ENCODE peak calls at places on chromosome 16, in five cellular contexts. N is left ventricle myocardium inferior, C is K562, J is mammary epithelial cell, B is fibroblast of lung. O is an unnamed sample. For H3K27me3 and H3K9me3, the result is how much of the 10 kb centered on the place peaks cover.

GRCh38 chr16:58638148-58639036 is 8.8 kb upstream of the CNOT1 start:
- DNase-seq in N (peak), C (peak), J (peak), B (peak), O (peak)

GRCh38 chr16:86549893-86550190 is 5.2 kb downstream of the MTHFSD start:
- DNase-seq in N (no peak), C (no peak), J (no peak), B (no peak), O (no peak)

GRCh38 chr16:1154291-1154886 is 1.5 kb downstream of the CACNA1H start:
- DNase-seq in N (no peak), C (no peak), J (no peak), B (peak), O (no peak)

GRCh38 chr16:67959520-67959919 is 8.9 kb downstream of the SLC12A4 start:
- DNase-seq in N (peak), C (peak), J (no peak), B (peak), O (peak)

GRCh38 chr16:67862623-67863583 is 9.9 kb upstream of the EDC4 start:
- DNase-seq in N (peak), C (no peak), J (no peak), B (peak), O (peak)

GRCh38 chr16:68368602-68368944 is 57.8 kb downstream of the PRMT7 start:
- DNase-seq in N (no peak), C (no peak), J (no peak), B (no peak), O (no peak)

GRCh38 chr16:77190190-77190477 is 856 bp upstream of the MON1B start:
- DNase-seq in N (no peak), C (no peak), J (no peak), B (no peak), O (no peak)

GRCh38 chr16:3661311-3661710 is 6.8 kb downstream of the DNASE1 start:
- DNase-seq in N (no peak), C (no peak), J (no peak), B (no peak), O (no peak)

GRCh38 chr16:68083861-68084503 is 1.2 kb upstream of the NFATC3 start:
- DNase-seq in N (no peak), C (no peak), J (no peak), B (peak), O (peak)

GRCh38 chr16:73058616-73059409 is 10.9 kb upstream of the ZFHX3 start:
- DNase-seq in N (peak), C (peak), J (peak), B (peak), O (peak)

GRCh38 chr16:73059779-73060178 is 11.9 kb upstream of the ZFHX3 start:
- DNase-seq in N (no peak), C (no peak), J (no peak), B (no peak), O (no peak)

GRCh38 chr16:73060216-73060615 is 12.3 kb upstream of the ZFHX3 start:
- DNase-seq in N (no peak), C (no peak), J (no peak), B (no peak), O (no peak)

GRCh38 chr16:73062640-73063283 is 14.8 kb upstream of the ZFHX3 start:
- DNase-seq in N (no peak), C (no peak), J (no peak), B (peak), O (peak)

GRCh38 chr16:73060948-73061495 is 13.1 kb upstream of the ZFHX3 start:
- DNase-seq in N (no peak), C (no peak), J (no peak), B (no peak), O (no peak)
- H3K27me3 ChIP-seq in N (under half), C (under half), J (under half), B (under half), O (half or more)

GRCh38 chr16:57607676-57608461 is 20.6 kb upstream of the ADGRG1 start:
- DNase-seq in N (no peak), C (no peak), J (no peak), B (no peak), O (no peak)

GRCh38 chr16:57611184-57611583 is 17.2 kb upstream of the ADGRG1 start:
- DNase-seq in N (no peak), C (no peak), J (no peak), B (peak), O (no peak)

GRCh38 chr16:57610611-57611010 is 17.8 kb upstream of the ADGRG1 start:
- DNase-seq in N (no peak), C (no peak), J (no peak), B (no peak), O (no peak)

GRCh38 chr16:57608462-57609113 is 19.8 kb upstream of the ADGRG1 start:
- DNase-seq in N (no peak), C (no peak), J (no peak), B (no peak), O (no peak)

DNA sequence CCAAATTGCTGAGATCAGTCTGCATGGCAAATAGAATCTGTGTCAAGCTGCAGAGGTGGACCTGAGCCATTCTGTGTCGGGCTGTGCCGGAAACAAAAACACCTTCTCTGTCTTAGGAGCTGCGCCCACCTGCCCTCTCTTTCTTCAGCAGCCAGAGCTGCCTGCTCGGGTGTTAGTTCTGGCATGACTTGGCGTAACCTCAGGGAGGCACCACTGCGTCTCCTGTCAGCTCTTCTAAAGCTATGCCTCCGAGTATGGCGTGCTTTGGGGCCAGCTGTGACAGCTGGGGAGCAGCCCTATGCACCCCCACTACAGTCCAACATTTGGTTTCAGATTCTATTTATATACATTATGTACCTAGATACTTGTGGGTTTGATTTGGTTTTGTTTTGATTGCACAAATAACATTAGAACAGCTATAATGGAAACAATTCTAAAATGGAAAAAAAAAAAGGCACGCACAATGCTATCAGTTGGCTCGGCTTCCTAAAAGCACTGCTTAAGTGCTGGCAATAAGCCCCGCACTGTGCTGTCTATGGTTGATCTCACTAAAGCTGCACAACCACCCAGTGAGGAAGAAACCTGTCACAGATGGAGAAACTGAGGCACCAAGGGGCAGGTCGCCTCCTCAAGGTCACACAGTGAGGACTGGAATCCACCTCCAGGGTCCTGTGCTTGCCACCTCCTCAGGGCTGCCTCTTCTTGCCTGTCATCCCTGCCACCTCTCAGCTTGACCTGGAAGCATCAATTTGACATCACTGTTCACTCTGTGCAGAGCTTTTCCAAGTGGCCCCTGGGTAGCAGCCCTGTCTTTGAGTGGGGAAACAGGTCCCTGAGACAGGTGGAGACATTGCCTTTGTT is 18.7 kb upstream of the ADGRG1 start:
- DNase-seq in N (no peak), C (no peak), J (no peak), B (peak), O (no peak)
- TF ChIP-seq CTCF in N (peak), C (no peak), J (peak), B (no peak), O (peak)

DNA sequence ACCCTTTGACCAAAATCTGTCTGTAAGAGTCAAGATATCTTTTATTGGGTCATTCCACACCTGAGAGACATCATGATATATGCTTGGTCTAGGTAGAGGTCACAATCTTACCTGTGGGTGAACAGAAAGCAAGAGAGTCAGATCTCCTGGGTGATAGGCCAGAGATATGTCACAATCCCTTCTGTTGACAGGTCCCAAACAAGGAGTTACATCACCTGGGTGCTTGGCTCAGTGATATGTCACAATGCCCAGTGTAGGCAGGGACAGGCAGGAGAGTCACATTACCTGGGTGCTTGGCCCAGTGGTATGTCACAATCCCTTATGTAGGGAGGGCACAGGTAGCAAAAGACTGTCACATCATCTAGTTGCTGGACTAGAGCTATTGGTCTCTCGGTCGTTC is 1991.2 kb downstream of the TP53TG3F start:
- DNase-seq in N (no peak), C (no peak), J (no peak), B (no peak), O (no peak)
- H3K9me3 ChIP-seq in N (half or more), C (under half), J (half or more), B (under half), O (under half)

DNA sequence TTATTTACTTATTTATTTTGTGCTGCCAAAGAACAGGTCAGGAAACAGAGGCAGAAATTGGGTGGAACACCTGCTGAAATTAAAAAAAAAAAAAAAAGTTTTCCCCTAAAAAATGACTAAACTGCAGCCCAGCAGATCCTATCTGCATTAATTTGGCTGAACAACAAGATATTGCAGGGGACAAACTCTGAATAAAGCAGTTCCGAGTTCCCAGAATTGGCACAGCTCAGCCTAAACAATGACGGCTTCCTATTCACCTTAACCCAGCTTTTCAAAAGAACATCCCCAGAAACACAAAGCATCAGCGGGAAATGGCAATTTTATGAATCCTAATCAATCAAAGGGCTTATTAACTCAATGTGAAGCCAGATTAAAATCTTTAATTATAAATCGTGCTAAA is 497.8 kb upstream of the ZFHX3 start:
- DNase-seq in N (no peak), C (no peak), J (no peak), B (no peak), O (no peak)
- H3K27me3 ChIP-seq in N (half or more), C (under half), J (under half), B (under half), O (under half)

GRCh38 chr16:11698271-11698689 is 30.0 kb downstream of the SNN start:
- DNase-seq in N (no peak), C (no peak), J (peak), B (peak), O (no peak)
- TF ChIP-seq CTCF in N (no peak), C (peak), J (peak), B (no peak), O (no peak)

O was measured in cardiac muscle cell.